ENCODE peak calls at places on chromosomes 11 and 22, in five cellular contexts. Q is sigmoid colon, C is mucosa of descending colon, P is IMR-90, V is psoas muscle. G is an unnamed sample.
A peak's percentile ranks its signal among the peaks of the same experiment; 100 is the strongest.

GRCh38 chr11:112160452-112160851 is 3.4 kb downstream of the IL18 start:
- DNase-seq in V (no peak), Q (no peak), C (no peak), P (no peak), G (no peak)

GRCh38 chr22:24758164-24758799 is 16.2 kb downstream of the PIWIL3 start:
- DNase-seq in P (peak; percentile 60), C (peak; percentile 80), V (no peak), Q (peak; percentile 67), G (no peak)

GRCh38 chr11:11519184-11519583 is 102.6 kb downstream of the GALNT18 start:
- DNase-seq in V (no peak), C (no peak), P (no peak), Q (peak; percentile 36), G (no peak)

GRCh38 chr11:64101461-64101860 is 64.5 kb downstream of the MACROD1 start:
- DNase-seq in P (no peak), Q (no peak), V (no peak), C (no peak), G (no peak)

GRCh38 chr11:57566035-57566504 is 1.4 kb downstream of the UBE2L6 start:
- DNase-seq in V (no peak), P (peak; percentile 63), C (peak; percentile 61), Q (no peak), G (no peak)

GRCh38 chr11:116984186-116984585 is 114.0 kb downstream of the SIK3 start:
- DNase-seq in P (peak; percentile 75), C (no peak), Q (no peak), V (no peak), G (no peak)

GRCh38 chr11:131624526-131624925 is 254.1 kb downstream of the NTM start:
- DNase-seq in Q (no peak), V (no peak), C (no peak), P (peak; percentile 2), G (no peak)

GRCh38 chr11:68962527-68963250 is 18.1 kb downstream of the MRGPRD start:
- DNase-seq in C (no peak), P (no peak), V (no peak), Q (peak; percentile 68), G (peak; percentile 38)

GRCh38 chr11:74593463-74593862 is 1.1 kb downstream of the POLD3 start:
- DNase-seq in V (no peak), C (no peak), P (no peak), Q (no peak), G (no peak)

GRCh38 chr22:23099525-23099792 is 29.1 kb downstream of the GNAZ start:
- DNase-seq in P (no peak), C (no peak), Q (no peak), V (no peak), G (no peak)

GRCh38 chr11:81963018-81963417 is 770.6 kb downstream of the FAM181B start:
- DNase-seq in V (no peak), Q (no peak), C (no peak), P (no peak), G (no peak)
- TF ChIP-seq CTCF in V (no peak), Q (no peak), C (no peak), P (no peak), G (peak; percentile 10)

GRCh38 chr11:6132431-6132830 is 24.9 kb downstream of the OR56B4 start:
- DNase-seq in C (no peak), P (no peak), V (no peak), Q (no peak), G (no peak)
- H3K36me3 ChIP-seq in C (no peaks in the 10 kb centered on the region), P (no peaks in the 10 kb centered on the region), V (no peaks in the 10 kb centered on the region), Q (no peaks in the 10 kb centered on the region), G (no peaks in the 10 kb centered on the region)

GRCh38 chr11:60762851-60763691 is 6.4 kb downstream of the MS4A15 start:
- DNase-seq in V (no peak), C (no peak), Q (no peak), P (no peak), G (no peak)
- TF ChIP-seq CTCF in V (no peak), C (no peak), Q (no peak), P (peak; percentile 11), G (no peak)

GRCh38 chr11:91756829-91757480 is 467.7 kb upstream of the FAT3 start:
- DNase-seq in Q (no peak), C (no peak), P (no peak), V (no peak), G (no peak)

GRCh38 chr11:91755951-91756707 is 468.5 kb upstream of the FAT3 start:
- DNase-seq in V (no peak), P (no peak), Q (no peak), C (no peak), G (no peak)

GRCh38 chr11:91755526-91755925 is 469.1 kb upstream of the FAT3 start:
- DNase-seq in V (no peak), P (no peak), Q (no peak), C (no peak), G (no peak)

GRCh38 chr11:91763331-91763730 is 461.3 kb upstream of the FAT3 start:
- DNase-seq in Q (no peak), V (no peak), P (no peak), C (no peak), G (no peak)

GRCh38 chr11:91761406-91762027 is 463.1 kb upstream of the FAT3 start:
- DNase-seq in Q (no peak), C (no peak), V (no peak), P (no peak), G (no peak)
- H3K36me3 ChIP-seq in Q (no peaks in the 10 kb centered on the region), C (no peaks in the 10 kb centered on the region), V (no peaks in the 10 kb centered on the region), P (no peaks in the 10 kb centered on the region), G (no peaks in the 10 kb centered on the region)

DNA sequence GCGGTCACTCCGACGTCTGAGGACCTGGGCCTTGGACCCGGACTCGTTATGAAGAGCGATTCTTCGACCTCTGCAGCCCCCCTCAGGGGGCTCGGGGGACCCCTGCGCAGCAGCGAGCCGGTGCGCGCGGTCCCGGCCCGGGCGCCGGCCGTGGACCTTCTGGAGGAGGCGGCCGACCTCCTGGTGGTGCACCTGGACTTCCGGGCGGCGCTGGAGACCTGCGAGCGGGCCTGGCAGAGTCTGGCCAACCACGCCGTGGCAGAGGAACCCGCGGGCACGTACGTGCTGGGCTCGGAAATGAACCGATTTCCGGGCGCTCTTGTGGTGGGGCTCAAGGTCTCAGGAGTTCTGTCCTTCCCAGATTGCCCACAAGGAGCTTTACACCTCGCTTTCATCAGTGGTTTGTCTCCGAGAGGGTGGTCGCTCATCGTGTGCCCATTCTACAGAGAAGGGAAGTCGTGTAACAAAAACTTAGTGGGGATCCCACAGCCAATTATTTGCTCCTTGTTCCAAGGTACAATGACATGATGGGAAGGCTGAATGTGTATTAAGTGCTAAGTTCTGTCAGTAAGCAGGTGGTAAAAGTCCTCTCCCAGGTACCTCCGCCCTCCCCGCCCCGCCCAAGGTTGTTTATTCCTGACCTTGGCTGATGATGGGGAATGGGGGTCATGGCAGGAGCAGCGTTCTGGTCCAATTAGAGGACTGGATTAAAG is 695 bp downstream of the PEX26 start:
- DNase-seq in C (peak; percentile 64), V (peak; percentile 72), Q (no peak), P (peak; percentile 19), G (peak; percentile 82)
- TF ChIP-seq CTCF in C (no peak), V (no peak), Q (no peak), P (peak; percentile 10), G (no peak)

DNA sequence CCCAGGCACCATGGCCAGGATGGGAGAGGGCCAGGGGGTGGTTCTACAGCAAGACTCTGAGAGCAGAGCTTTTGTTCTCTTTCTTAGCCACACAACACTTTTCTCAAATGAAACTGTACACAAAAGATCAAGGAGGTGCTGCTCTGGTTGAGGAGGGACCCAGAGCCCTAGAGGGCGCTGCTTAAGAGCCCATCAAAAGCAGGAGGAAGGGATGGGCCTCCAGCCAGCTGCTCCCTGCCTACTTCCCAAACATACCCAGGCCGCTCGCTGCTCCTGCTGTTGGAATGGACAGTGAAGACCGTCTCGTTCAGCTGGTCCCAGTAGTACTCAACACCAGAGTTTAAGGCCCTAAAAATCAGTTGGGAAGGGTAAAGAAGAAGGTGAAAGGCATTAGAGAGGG is 18.4 kb upstream of the CHRM4 start:
- DNase-seq in Q (no peak), V (no peak), P (no peak), C (no peak), G (no peak)
- H3K36me3 ChIP-seq in Q (peaks cover 31% of the 10 kb centered on the region), V (peaks cover 90% of the 10 kb centered on the region), P (peaks cover 30% of the 10 kb centered on the region), C (peaks cover 4% of the 10 kb centered on the region), G (peaks cover 28% of the 10 kb centered on the region)

G was measured in kidney.